ENCODE peak calls at places on chromosome 15, in nine cellular contexts. One of them, this sample, is unnamed.

GRCh38 chr15:93018574-93018973 is 70.4 kb downstream of the RGMA start:
- DNase-seq in DND-41: no peak
- DNase-seq in uterus: no peak
- DNase-seq in transverse colon: no peak
- DNase-seq in SJCRH30: peak; percentile 58
- DNase-seq in kidney: peak; percentile 30
- DNase-seq in heart left ventricle: no peak
- DNase-seq in CD8-positive, alpha-beta T cell: no peak
- DNase-seq in NT2/D1: no peak
- DNase-seq in this sample: no peak

GRCh38 chr15:96064351-96064756 is 266.1 kb upstream of the NR2F2 start:
- DNase-seq in uterus: no peak
- DNase-seq in DND-41: no peak
- DNase-seq in transverse colon: no peak
- DNase-seq in heart left ventricle: no peak
- DNase-seq in kidney: no peak
- DNase-seq in NT2/D1: no peak
- DNase-seq in SJCRH30: no peak
- DNase-seq in CD8-positive, alpha-beta T cell: no peak
- DNase-seq in this sample: no peak

GRCh38 chr15:39341238-39341637 is 239.6 kb upstream of the THBS1 start:
- DNase-seq in heart left ventricle: no peak
- DNase-seq in SJCRH30: no peak
- DNase-seq in NT2/D1: no peak
- DNase-seq in CD8-positive, alpha-beta T cell: no peak
- DNase-seq in DND-41: no peak
- DNase-seq in transverse colon: no peak
- DNase-seq in uterus: no peak
- DNase-seq in kidney: no peak
- DNase-seq in this sample: no peak

GRCh38 chr15:92071030-92071644 is 217.6 kb downstream of the SLCO3A1 start:
- DNase-seq in transverse colon: no peak
- DNase-seq in SJCRH30: no peak
- DNase-seq in CD8-positive, alpha-beta T cell: no peak
- DNase-seq in DND-41: no peak
- DNase-seq in kidney: no peak
- DNase-seq in heart left ventricle: peak; percentile 59
- DNase-seq in NT2/D1: no peak
- DNase-seq in uterus: no peak
- DNase-seq in this sample: no peak

GRCh38 chr15:72398189-72398588 is at the start of gene TMEM202:
- DNase-seq in heart left ventricle: no peak
- DNase-seq in kidney: no peak
- DNase-seq in DND-41: no peak
- DNase-seq in uterus: no peak
- DNase-seq in NT2/D1: no peak
- DNase-seq in transverse colon: no peak
- DNase-seq in SJCRH30: no peak
- DNase-seq in CD8-positive, alpha-beta T cell: no peak
- DNase-seq in this sample: no peak

GRCh38 chr15:31867536-31868442 is 162.5 kb upstream of the CHRNA7 start:
- DNase-seq in kidney: no peak
- DNase-seq in NT2/D1: peak; percentile 51
- DNase-seq in SJCRH30: peak; percentile 76
- DNase-seq in CD8-positive, alpha-beta T cell: peak; percentile 37
- DNase-seq in heart left ventricle: peak; percentile 56
- DNase-seq in uterus: peak; percentile 27
- DNase-seq in DND-41: peak; percentile 24
- DNase-seq in transverse colon: peak; percentile 64
- DNase-seq in this sample: peak; percentile 85

GRCh38 chr15:70976856-70977255 is 84.2 kb downstream of the LRRC49 start:
- DNase-seq in DND-41: no peak
- DNase-seq in SJCRH30: no peak
- DNase-seq in NT2/D1: no peak
- DNase-seq in transverse colon: no peak
- DNase-seq in heart left ventricle: no peak
- DNase-seq in kidney: no peak
- DNase-seq in CD8-positive, alpha-beta T cell: no peak
- DNase-seq in uterus: no peak
- DNase-seq in this sample: peak; percentile 8

GRCh38 chr15:51077565-51078153 is 17.0 kb downstream of the TNFAIP8L3 start:
- DNase-seq in CD8-positive, alpha-beta T cell: peak; percentile 11
- DNase-seq in DND-41: no peak
- DNase-seq in SJCRH30: no peak
- DNase-seq in NT2/D1: peak; percentile 22
- DNase-seq in kidney: peak; percentile 86
- DNase-seq in heart left ventricle: peak; percentile 57
- DNase-seq in uterus: peak; percentile 85
- DNase-seq in transverse colon: peak; percentile 71
- DNase-seq in this sample: peak; percentile 90

GRCh38 chr15:27260523-27260922 is 289.5 kb downstream of the GABRG3 start:
- DNase-seq in heart left ventricle: no peak
- DNase-seq in CD8-positive, alpha-beta T cell: no peak
- DNase-seq in transverse colon: no peak
- DNase-seq in DND-41: no peak
- DNase-seq in SJCRH30: no peak
- DNase-seq in kidney: no peak
- DNase-seq in NT2/D1: no peak
- DNase-seq in uterus: no peak
- DNase-seq in this sample: no peak

GRCh38 chr15:80582816-80583423 is 112.2 kb upstream of the ABHD17C start:
- DNase-seq in transverse colon: no peak
- DNase-seq in uterus: no peak
- DNase-seq in CD8-positive, alpha-beta T cell: no peak
- DNase-seq in heart left ventricle: no peak
- DNase-seq in kidney: peak; percentile 32
- DNase-seq in SJCRH30: no peak
- DNase-seq in DND-41: no peak
- DNase-seq in NT2/D1: no peak
- DNase-seq in this sample: no peak

GRCh38 chr15:48627260-48627969 is 18.1 kb downstream of the FBN1 start:
- DNase-seq in transverse colon: no peak
- DNase-seq in kidney: no peak
- DNase-seq in heart left ventricle: no peak
- DNase-seq in CD8-positive, alpha-beta T cell: no peak
- DNase-seq in NT2/D1: no peak
- DNase-seq in DND-41: no peak
- DNase-seq in uterus: no peak
- DNase-seq in SJCRH30: no peak
- DNase-seq in this sample: peak; percentile 58

GRCh38 chr15:100255644-100256043 is 86.1 kb downstream of the ADAMTS17 start:
- DNase-seq in SJCRH30: peak; percentile 13
- DNase-seq in transverse colon: no peak
- DNase-seq in NT2/D1: no peak
- DNase-seq in DND-41: no peak
- DNase-seq in kidney: no peak
- DNase-seq in heart left ventricle: no peak
- DNase-seq in uterus: no peak
- DNase-seq in CD8-positive, alpha-beta T cell: no peak
- DNase-seq in this sample: no peak

DNA sequence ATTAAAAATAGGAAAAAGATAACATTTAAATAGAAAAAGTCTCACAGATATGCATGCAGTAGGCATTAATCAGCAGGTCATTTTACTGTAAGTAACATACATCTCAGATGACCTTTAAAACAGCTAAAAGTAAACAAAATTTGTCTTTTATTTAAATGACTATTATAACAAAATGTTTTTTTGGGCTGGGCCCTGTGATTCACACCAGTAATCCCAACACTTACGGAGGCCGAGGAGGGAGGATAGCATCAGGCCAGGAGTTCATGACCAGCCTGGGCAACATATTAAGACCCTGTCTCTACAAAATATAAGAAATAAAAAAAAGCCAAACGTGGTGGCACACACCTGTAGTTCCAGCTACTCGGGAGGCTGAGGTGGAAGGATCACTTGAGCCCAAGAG is 14.8 kb downstream of the IQGAP1 start:
- DNase-seq in transverse colon: no peak
- DNase-seq in SJCRH30: peak; percentile 43
- DNase-seq in uterus: no peak
- DNase-seq in heart left ventricle: no peak
- DNase-seq in DND-41: no peak
- DNase-seq in CD8-positive, alpha-beta T cell: no peak
- DNase-seq in NT2/D1: no peak
- DNase-seq in kidney: no peak
- DNase-seq in this sample: peak; percentile 42
- H3K4me1 ChIP-seq in transverse colon: peaks cover 38% of the 10 kb centered on the region
- H3K4me1 ChIP-seq in SJCRH30: peaks cover 35% of the 10 kb centered on the region
- H3K4me1 ChIP-seq in uterus: peaks cover 44% of the 10 kb centered on the region
- H3K4me1 ChIP-seq in heart left ventricle: peaks cover 96% of the 10 kb centered on the region
- H3K4me1 ChIP-seq in DND-41: peaks cover 34% of the 10 kb centered on the region
- H3K4me1 ChIP-seq in CD8-positive, alpha-beta T cell: peaks cover 46% of the 10 kb centered on the region
- H3K4me1 ChIP-seq in NT2/D1: peaks cover 4% of the 10 kb centered on the region
- H3K4me1 ChIP-seq in kidney: peaks cover 23% of the 10 kb centered on the region
- H3K4me1 ChIP-seq in this sample: peaks cover 64% of the 10 kb centered on the region

GRCh38 chr15:22237891-22238275 is 157.6 kb downstream of the OR4M2 start:
- DNase-seq in DND-41: no peak
- DNase-seq in NT2/D1: no peak
- DNase-seq in heart left ventricle: no peak
- DNase-seq in transverse colon: no peak
- DNase-seq in CD8-positive, alpha-beta T cell: no peak
- DNase-seq in uterus: no peak
- DNase-seq in kidney: no peak
- DNase-seq in SJCRH30: no peak
- DNase-seq in this sample: peak; percentile 51

GRCh38 chr15:22240951-22241350 is 160.6 kb downstream of the OR4M2 start:
- DNase-seq in DND-41: no peak
- DNase-seq in SJCRH30: no peak
- DNase-seq in NT2/D1: no peak
- DNase-seq in CD8-positive, alpha-beta T cell: no peak
- DNase-seq in transverse colon: no peak
- DNase-seq in kidney: no peak
- DNase-seq in uterus: no peak
- DNase-seq in heart left ventricle: no peak
- DNase-seq in this sample: no peak

GRCh38 chr15:22241451-22241850 is 161.1 kb downstream of the OR4M2 start:
- DNase-seq in NT2/D1: no peak
- DNase-seq in DND-41: no peak
- DNase-seq in heart left ventricle: no peak
- DNase-seq in SJCRH30: no peak
- DNase-seq in kidney: no peak
- DNase-seq in uterus: no peak
- DNase-seq in transverse colon: no peak
- DNase-seq in CD8-positive, alpha-beta T cell: no peak
- DNase-seq in this sample: peak; percentile 19

GRCh38 chr15:22240403-22240802 is 160.1 kb downstream of the OR4M2 start:
- DNase-seq in SJCRH30: no peak
- DNase-seq in uterus: no peak
- DNase-seq in NT2/D1: no peak
- DNase-seq in CD8-positive, alpha-beta T cell: no peak
- DNase-seq in transverse colon: no peak
- DNase-seq in heart left ventricle: no peak
- DNase-seq in kidney: no peak
- DNase-seq in DND-41: no peak
- DNase-seq in this sample: peak; percentile 17

GRCh38 chr15:22239806-22240180 is 159.5 kb downstream of the OR4M2 start:
- DNase-seq in CD8-positive, alpha-beta T cell: no peak
- DNase-seq in NT2/D1: no peak
- DNase-seq in DND-41: no peak
- DNase-seq in heart left ventricle: no peak
- DNase-seq in uterus: no peak
- DNase-seq in transverse colon: no peak
- DNase-seq in kidney: no peak
- DNase-seq in SJCRH30: no peak
- DNase-seq in this sample: peak; percentile 57
- H3K9me3 ChIP-seq in CD8-positive, alpha-beta T cell: no peaks in the 10 kb centered on the region
- H3K9me3 ChIP-seq in NT2/D1: no peaks in the 10 kb centered on the region
- H3K9me3 ChIP-seq in DND-41: no peaks in the 10 kb centered on the region
- H3K9me3 ChIP-seq in heart left ventricle: no peaks in the 10 kb centered on the region
- H3K9me3 ChIP-seq in uterus: no peaks in the 10 kb centered on the region
- H3K9me3 ChIP-seq in transverse colon: no peaks in the 10 kb centered on the region
- H3K9me3 ChIP-seq in kidney: no peaks in the 10 kb centered on the region
- H3K9me3 ChIP-seq in SJCRH30: no peaks in the 10 kb centered on the region
- H3K9me3 ChIP-seq in this sample: peaks cover 12% of the 10 kb centered on the region

GRCh38 chr15:84737005-84737404 is 11.4 kb upstream of the ZNF592 start:
- DNase-seq in uterus: no peak
- DNase-seq in DND-41: no peak
- DNase-seq in CD8-positive, alpha-beta T cell: no peak
- DNase-seq in SJCRH30: no peak
- DNase-seq in NT2/D1: no peak
- DNase-seq in transverse colon: no peak
- DNase-seq in heart left ventricle: no peak
- DNase-seq in kidney: no peak
- DNase-seq in this sample: no peak

GRCh38 chr15:84731774-84732173 is 15.8 kb upstream of the SEC11A start:
- DNase-seq in SJCRH30: peak; percentile 43
- DNase-seq in DND-41: no peak
- DNase-seq in uterus: no peak
- DNase-seq in transverse colon: no peak
- DNase-seq in heart left ventricle: no peak
- DNase-seq in CD8-positive, alpha-beta T cell: no peak
- DNase-seq in NT2/D1: no peak
- DNase-seq in kidney: no peak
- DNase-seq in this sample: peak; percentile 87

GRCh38 chr15:84734794-84735479 is 13.5 kb upstream of the ZNF592 start:
- DNase-seq in heart left ventricle: peak; percentile 32
- DNase-seq in kidney: no peak
- DNase-seq in uterus: no peak
- DNase-seq in CD8-positive, alpha-beta T cell: peak; percentile 61
- DNase-seq in transverse colon: peak; percentile 87
- DNase-seq in NT2/D1: peak; percentile 92
- DNase-seq in DND-41: peak; percentile 91
- DNase-seq in SJCRH30: peak; percentile 46
- DNase-seq in this sample: no peak

GRCh38 chr15:84740691-84741090 is 7.7 kb upstream of the ZNF592 start:
- DNase-seq in CD8-positive, alpha-beta T cell: no peak
- DNase-seq in heart left ventricle: no peak
- DNase-seq in kidney: no peak
- DNase-seq in SJCRH30: no peak
- DNase-seq in NT2/D1: no peak
- DNase-seq in transverse colon: no peak
- DNase-seq in DND-41: no peak
- DNase-seq in uterus: no peak
- DNase-seq in this sample: no peak

GRCh38 chr15:84736375-84736774 is 12.0 kb upstream of the ZNF592 start:
- DNase-seq in NT2/D1: no peak
- DNase-seq in DND-41: peak; percentile 12
- DNase-seq in heart left ventricle: no peak
- DNase-seq in CD8-positive, alpha-beta T cell: peak; percentile 54
- DNase-seq in transverse colon: peak; percentile 53
- DNase-seq in SJCRH30: no peak
- DNase-seq in kidney: no peak
- DNase-seq in uterus: no peak
- DNase-seq in this sample: no peak
- H3K4me1 ChIP-seq in NT2/D1: no peaks in the 10 kb centered on the region
- H3K4me1 ChIP-seq in DND-41: peaks cover 28% of the 10 kb centered on the region
- H3K4me1 ChIP-seq in heart left ventricle: no peaks in the 10 kb centered on the region
- H3K4me1 ChIP-seq in CD8-positive, alpha-beta T cell: peaks cover 47% of the 10 kb centered on the region
- H3K4me1 ChIP-seq in transverse colon: peaks cover 7% of the 10 kb centered on the region
- H3K4me1 ChIP-seq in SJCRH30: peaks cover 18% of the 10 kb centered on the region
- H3K4me1 ChIP-seq in kidney: peaks cover 27% of the 10 kb centered on the region
- H3K4me1 ChIP-seq in uterus: no peaks in the 10 kb centered on the region
- H3K4me1 ChIP-seq in this sample: peaks cover 24% of the 10 kb centered on the region

DNA sequence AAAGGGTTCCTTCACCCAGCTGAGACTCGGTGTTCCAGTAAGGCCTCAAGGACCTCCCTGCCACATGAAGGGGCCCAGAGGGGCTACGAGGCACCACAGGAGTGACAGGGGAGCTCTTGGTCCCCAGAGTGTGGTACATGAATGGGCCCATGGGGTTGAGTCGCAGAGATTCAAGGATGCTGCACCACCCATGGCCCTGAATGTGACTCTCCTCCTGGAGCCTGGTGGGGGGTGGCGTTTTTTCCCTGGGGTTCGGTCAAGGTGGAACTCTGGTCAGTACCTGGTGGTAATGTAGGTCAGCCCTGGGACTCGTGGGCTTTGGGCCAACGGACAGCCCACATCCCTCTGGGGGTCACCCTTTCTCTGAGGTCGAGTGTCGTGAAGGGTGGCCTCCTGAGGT is 204.0 kb downstream of the UBE3A start:
- DNase-seq in CD8-positive, alpha-beta T cell: no peak
- DNase-seq in NT2/D1: no peak
- DNase-seq in heart left ventricle: no peak
- DNase-seq in DND-41: no peak
- DNase-seq in SJCRH30: no peak
- DNase-seq in uterus: no peak
- DNase-seq in transverse colon: no peak
- DNase-seq in kidney: peak; percentile 39
- DNase-seq in this sample: no peak
- H3K9me3 ChIP-seq in CD8-positive, alpha-beta T cell: no peaks in the 10 kb centered on the region
- H3K9me3 ChIP-seq in NT2/D1: no peaks in the 10 kb centered on the region
- H3K9me3 ChIP-seq in heart left ventricle: peaks cover 25% of the 10 kb centered on the region
- H3K9me3 ChIP-seq in DND-41: peaks cover 15% of the 10 kb centered on the region
- H3K9me3 ChIP-seq in SJCRH30: no peaks in the 10 kb centered on the region
- H3K9me3 ChIP-seq in uterus: no peaks in the 10 kb centered on the region
- H3K9me3 ChIP-seq in transverse colon: no peaks in the 10 kb centered on the region
- H3K9me3 ChIP-seq in kidney: peaks cover 4% of the 10 kb centered on the region
- H3K9me3 ChIP-seq in this sample: no peaks in the 10 kb centered on the region